ENCODE peak calls at places on chromosome 16, in nine cellular contexts. T is AG04450, E is cardiac muscle cell, N is WERI-Rb-1, K is endothelial cell of umbilical vein, F is heart left ventricle, H is retinal pigment epithelial cell, V is bronchial epithelial cell, U is cardiac fibroblast. W is an unnamed sample.

GRCh38 chr16:89422905-89423630 is 67.3 kb downstream of the ANKRD11 start:
- DNase-seq in T (no peak), E (peak), N (no peak), K (no peak), F (no peak), H (no peak), V (peak), U (no peak), W (no peak)

GRCh38 chr16:89729863-89730574 is 8.7 kb downstream of the ZNF276 start:
- DNase-seq in T (no peak), E (no peak), N (no peak), K (no peak), F (no peak), H (no peak), V (no peak), U (no peak), W (no peak)

GRCh38 chr16:57345666-57346204 is 12.8 kb upstream of the CCL22 start:
- DNase-seq in T (no peak), E (no peak), N (no peak), K (no peak), F (no peak), H (no peak), V (no peak), U (no peak), W (no peak)

GRCh38 chr16:24318670-24319069 is 62.5 kb downstream of the CACNG3 start:
- DNase-seq in T (no peak), E (no peak), N (no peak), K (no peak), F (no peak), H (no peak), V (no peak), U (no peak), W (no peak)

GRCh38 chr16:86669937-86670772 is 91.8 kb downstream of the FOXL1 start:
- DNase-seq in T (peak), E (no peak), N (peak), K (no peak), F (peak), H (no peak), V (no peak), U (no peak), W (no peak)

GRCh38 chr16:58499615-58500328 is at the start of gene NDRG4:
- DNase-seq in T (peak), E (peak), N (peak), K (peak), F (peak), H (peak), V (peak), U (peak), W (peak)

GRCh38 chr16:23351360-23351759 is 49.3 kb downstream of the SCNN1B start:
- DNase-seq in T (no peak), E (no peak), N (no peak), K (no peak), F (no peak), H (no peak), V (no peak), U (no peak), W (no peak)

GRCh38 chr16:47196457-47196856 is 52.7 kb upstream of the NETO2 start:
- DNase-seq in T (no peak), E (no peak), N (no peak), K (no peak), F (no peak), H (no peak), V (no peak), U (no peak), W (no peak)

GRCh38 chr16:81542609-81543570 is 98.3 kb downstream of the CMIP start:
- DNase-seq in T (no peak), E (no peak), N (no peak), K (peak), F (no peak), H (no peak), V (no peak), U (no peak), W (no peak)

GRCh38 chr16:23837553-23838308 is 1.9 kb downstream of the PRKCB start:
- DNase-seq in T (no peak), E (no peak), N (no peak), K (no peak), F (no peak), H (no peak), V (no peak), U (no peak), W (no peak)

GRCh38 chr16:65287307-65287706 is 165.4 kb upstream of the CDH11 start:
- DNase-seq in T (no peak), E (no peak), N (no peak), K (no peak), F (no peak), H (no peak), V (no peak), U (no peak), W (no peak)

GRCh38 chr16:74896389-74897370 is 88.2 kb downstream of the WDR59 start:
- DNase-seq in T (no peak), E (peak), N (no peak), K (no peak), F (no peak), H (peak), V (peak), U (peak), W (peak)

GRCh38 chr16:71467810-71468209 is 5.8 kb upstream of the ZNF23 start:
- DNase-seq in T (no peak), E (peak), N (no peak), K (peak), F (no peak), H (no peak), V (no peak), U (peak), W (no peak)

GRCh38 chr16:73280366-73280765 is 232.4 kb upstream of the ZFHX3 start:
- DNase-seq in T (no peak), E (no peak), N (no peak), K (no peak), F (no peak), H (no peak), V (peak), U (no peak), W (no peak)

GRCh38 chr16:58418601-58419000 is 26.3 kb downstream of the GINS3 start:
- DNase-seq in T (no peak), E (peak), N (no peak), K (peak), F (peak), H (peak), V (no peak), U (peak), W (no peak)

GRCh38 chr16:68086336-68086821 is 1.2 kb downstream of the NFATC3 start:
- DNase-seq in T (no peak), E (peak), N (no peak), K (peak), F (no peak), H (no peak), V (peak), U (no peak), W (no peak)

GRCh38 chr16:81266680-81267095 is 28.2 kb downstream of the BCO1 start:
- DNase-seq in T (no peak), E (peak), N (no peak), K (no peak), F (no peak), H (no peak), V (peak), U (no peak), W (no peak)

GRCh38 chr16:12538667-12539081 is 265.0 kb downstream of the CPPED1 start:
- DNase-seq in T (no peak), E (no peak), N (peak), K (no peak), F (no peak), H (no peak), V (peak), U (no peak), W (no peak)

GRCh38 chr16:12398029-12398735 is 405.5 kb downstream of the CPPED1 start:
- DNase-seq in T (no peak), E (peak), N (no peak), K (no peak), F (no peak), H (no peak), V (no peak), U (no peak), W (no peak)

GRCh38 chr16:24851700-24852099 is 5.9 kb downstream of the SLC5A11 start:
- DNase-seq in T (no peak), E (peak), N (no peak), K (peak), F (no peak), H (no peak), V (peak), U (no peak), W (no peak)

GRCh38 chr16:85296859-85297698 is 184.8 kb upstream of the CIBAR2 start:
- DNase-seq in T (no peak), E (peak), N (peak), K (peak), F (no peak), H (no peak), V (peak), U (peak), W (no peak)

GRCh38 chr16:85557976-85558589 is 55.0 kb upstream of the GSE1 start:
- DNase-seq in T (no peak), E (no peak), N (peak), K (no peak), F (no peak), H (no peak), V (peak), U (no peak), W (no peak)

GRCh38 chr16:89052824-89053724 is 40.6 kb upstream of the ACSF3 start:
- DNase-seq in T (no peak), E (no peak), N (no peak), K (no peak), F (no peak), H (no peak), V (no peak), U (no peak), W (no peak)

GRCh38 chr16:59181821-59182420 is 447.8 kb upstream of the GOT2 start:
- DNase-seq in T (no peak), E (no peak), N (no peak), K (no peak), F (no peak), H (no peak), V (no peak), U (no peak), W (no peak)

GRCh38 chr16:3088450-3088849 is 10.6 kb downstream of the ZSCAN10 start:
- DNase-seq in T (no peak), E (no peak), N (no peak), K (no peak), F (no peak), H (no peak), V (no peak), U (no peak), W (no peak)

GRCh38 chr16:3087243-3087791 is 11.8 kb downstream of the ZSCAN10 start:
- DNase-seq in T (no peak), E (peak), N (no peak), K (peak), F (peak), H (no peak), V (no peak), U (peak), W (no peak)

GRCh38 chr16:3086596-3087242 is 12.4 kb downstream of the ZSCAN10 start:
- DNase-seq in T (no peak), E (peak), N (no peak), K (peak), F (no peak), H (no peak), V (no peak), U (peak), W (no peak)

GRCh38 chr16:3088925-3089716 is 10.0 kb downstream of the ZSCAN10 start:
- DNase-seq in T (no peak), E (no peak), N (no peak), K (no peak), F (no peak), H (no peak), V (no peak), U (no peak), W (no peak)

DNA sequence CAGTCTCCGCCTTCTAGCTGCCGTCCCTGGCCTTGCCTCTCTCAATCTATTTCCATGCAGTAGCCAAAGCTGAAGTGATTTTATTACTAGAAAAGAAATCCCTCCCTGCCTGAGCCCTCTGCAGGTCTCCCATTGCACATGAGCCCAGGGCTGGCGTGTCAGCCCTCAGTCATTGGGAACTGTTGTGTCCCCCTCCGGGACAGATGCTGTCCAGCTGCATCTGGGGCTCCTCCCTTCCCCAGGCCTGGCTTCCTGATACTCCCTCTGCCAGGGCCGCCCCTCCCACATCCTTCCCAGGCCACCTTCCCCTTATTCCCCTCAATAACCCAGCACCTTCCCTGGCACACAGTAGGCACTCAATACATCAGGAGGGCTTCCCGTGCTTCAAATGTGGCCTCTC is 11.3 kb downstream of the ZSCAN10 start:
- DNase-seq in T (no peak), E (no peak), N (no peak), K (no peak), F (no peak), H (no peak), V (no peak), U (no peak), W (no peak)
- H3K4me3 ChIP-seq in T (no peak), E (no peak), N (no peak), K (no peak), F (peak), H (no peak), V (no peak), U (no peak), W (no peak)

DNA sequence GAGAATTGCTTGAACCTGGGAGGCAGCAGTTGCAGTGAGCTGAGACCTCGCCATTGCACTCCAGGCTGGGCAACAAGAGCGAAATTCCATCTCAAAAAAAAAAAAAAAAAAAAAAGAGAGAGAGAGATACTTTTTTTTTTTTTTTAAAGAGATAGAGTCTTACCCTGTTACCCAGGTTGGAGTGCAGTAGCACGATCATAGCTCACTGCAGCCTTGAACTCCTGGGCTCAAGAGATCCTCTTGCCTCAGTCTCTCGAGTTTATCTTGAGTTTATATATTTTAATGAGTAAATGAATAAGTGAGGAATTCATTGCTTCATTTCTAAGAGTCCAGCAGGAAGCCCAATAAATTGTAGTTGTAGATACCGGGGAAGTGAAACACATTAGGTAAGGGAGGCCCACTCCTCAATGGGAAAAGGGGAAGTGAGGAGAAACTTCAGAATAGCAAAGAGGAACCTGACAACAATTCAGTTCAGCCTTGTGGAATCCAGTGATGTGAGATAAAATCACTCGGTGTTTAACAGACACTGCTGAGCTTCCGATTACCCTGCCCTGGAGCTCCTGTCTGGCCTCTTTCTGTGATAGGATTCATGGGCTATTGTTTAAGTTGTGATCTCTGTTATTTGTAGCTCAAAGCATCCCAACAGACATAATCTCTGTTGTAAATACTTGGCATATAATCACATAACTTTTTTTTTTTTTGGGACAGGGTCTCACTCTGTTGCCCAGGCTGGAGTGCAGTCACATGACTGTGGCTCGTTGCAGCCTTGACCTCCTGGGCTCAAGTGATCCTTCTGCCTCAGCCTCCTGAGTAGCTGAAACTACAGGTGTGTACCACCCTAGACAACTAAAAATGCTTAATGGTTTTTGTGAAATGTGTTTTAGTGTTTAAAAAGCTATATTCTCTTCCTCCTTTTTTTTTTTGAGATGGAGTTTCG is 15.8 kb upstream of the ITGAM start:
- DNase-seq in T (no peak), E (no peak), N (no peak), K (no peak), F (no peak), H (no peak), V (no peak), U (no peak), W (no peak)
- TF ChIP-seq CTCF in T (no peak), E (no peak), N (no peak), K (no peak), F (no peak), H (no peak), V (no peak), U (no peak), W (no peak)

DNA sequence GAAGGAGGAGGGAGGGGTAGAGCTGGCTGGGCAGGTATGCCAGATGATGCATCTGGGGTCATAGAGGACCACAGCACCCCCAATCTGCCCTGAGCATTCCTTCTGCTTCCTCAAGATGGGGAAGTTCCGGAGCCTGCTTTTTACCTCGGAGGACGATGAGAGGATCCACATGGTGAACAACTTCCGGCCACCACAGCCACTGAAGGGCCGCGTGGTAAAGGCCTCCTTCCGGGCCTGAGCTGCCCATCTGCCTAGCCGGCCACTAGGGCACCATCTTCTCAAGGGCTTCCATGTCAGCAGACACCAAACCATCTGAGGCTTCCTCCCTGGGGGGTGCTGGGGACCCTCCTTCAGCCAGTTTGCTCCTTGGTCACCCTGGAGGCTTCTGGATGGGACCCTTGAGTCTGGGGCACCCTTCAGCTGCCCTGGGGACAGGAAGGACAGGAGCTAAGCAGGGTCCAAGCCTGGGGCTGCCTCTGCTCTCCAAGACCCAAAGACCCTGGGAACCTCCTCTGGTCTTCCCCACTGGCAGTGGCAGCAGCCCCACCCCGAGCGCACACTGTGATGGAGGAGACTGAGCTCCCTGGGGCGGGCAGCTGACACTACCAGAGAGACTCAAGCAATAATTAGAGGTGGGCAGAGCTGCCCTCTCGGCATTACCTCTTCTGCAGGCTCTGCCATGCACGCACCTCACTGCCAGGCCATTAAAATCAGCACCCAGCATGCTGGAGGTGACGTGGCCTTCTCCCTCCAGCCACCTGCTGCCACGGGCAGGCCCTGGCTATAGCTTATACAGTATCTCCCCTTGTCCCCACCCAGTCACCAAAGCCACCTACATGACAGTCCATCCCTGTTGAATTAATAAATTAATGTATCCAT is 9.3 kb downstream of the CA7 start:
- DNase-seq in T (no peak), E (no peak), N (no peak), K (no peak), F (no peak), H (no peak), V (no peak), U (no peak), W (no peak)
- H3K4me3 ChIP-seq in T (no peak), E (no peak), N (no peak), K (no peak), F (no peak), H (no peak), V (no peak), U (no peak), W (no peak)

GRCh38 chr16:600781-601180 is 10.9 kb downstream of the RAB40C start:
- DNase-seq in T (no peak), E (no peak), N (peak), K (peak), F (no peak), H (no peak), V (no peak), U (peak), W (no peak)
- TF ChIP-seq CTCF in T (peak), E (peak), N (peak), K (peak), F (no peak), H (peak), V (peak), U (peak), W (peak)

GRCh38 chr16:29665294-29666077 is 2.4 kb downstream of the SPN start:
- DNase-seq in T (no peak), E (no peak), N (no peak), K (no peak), F (no peak), H (no peak), V (no peak), U (no peak), W (no peak)
- H3K4me3 ChIP-seq in T (no peak), E (no peak), N (no peak), K (no peak), F (no peak), H (no peak), V (no peak), U (no peak), W (no peak)

GRCh38 chr16:50671644-50672260 is 9.4 kb downstream of the SNX20 start:
- DNase-seq in T (no peak), E (peak), N (peak), K (peak), F (no peak), H (no peak), V (peak), U (peak), W (peak)
- TF ChIP-seq CTCF in T (peak), E (peak), N (peak), K (peak), F (peak), H (peak), V (peak), U (peak), W (peak)

GRCh38 chr16:27326738-27327585 is 13.2 kb downstream of the IL4R start:
- DNase-seq in T (peak), E (peak), N (peak), K (peak), F (peak), H (peak), V (peak), U (peak), W (peak)
- H3K4me3 ChIP-seq in T (no peak), E (no peak), N (peak), K (no peak), F (no peak), H (no peak), V (no peak), U (no peak), W (no peak)

W was measured in HFF-Myc.